ENCODE peak calls at places on chromosomes 7 and 10, in five cellular contexts. R is tibial artery, N is astrocyte, W is cardiac muscle cell, G is suprapubic skin. I is an unnamed sample.
A peak's percentile ranks its signal among the peaks of the same experiment; 100 is the strongest.

GRCh38 chr10:77869626-77870420 is 56.7 kb downstream of the DLG5 start:
- DNase-seq in G (no peak), W (no peak), N (peak; percentile 39), R (no peak), I (no peak)

GRCh38 chr10:58179238-58179637 is 88.5 kb downstream of the IPMK start:
- DNase-seq in R (no peak), G (no peak), N (peak; percentile 25), W (no peak), I (no peak)

GRCh38 chr7:7178081-7178480 is 4.3 kb upstream of the C1GALT1 start:
- DNase-seq in W (no peak), R (no peak), N (no peak), G (no peak), I (no peak)

GRCh38 chr10:89653410-89653828 is 8.4 kb upstream of the PANK1 start:
- DNase-seq in W (no peak), N (peak; percentile 92), G (no peak), R (no peak), I (no peak)

GRCh38 chr7:6299774-6300173 is 27.4 kb upstream of the CYTH3 start:
- DNase-seq in N (no peak), G (no peak), W (no peak), R (no peak), I (no peak)

GRCh38 chr7:44867073-44867990 is 18.0 kb downstream of the PURB start:
- DNase-seq in G (no peak), W (no peak), N (peak; percentile 88), R (no peak), I (peak; percentile 56)

GRCh38 chr7:46229409-46229808 is 308.3 kb upstream of the IGFBP3 start:
- DNase-seq in G (no peak), R (no peak), W (no peak), N (peak; percentile 85), I (no peak)

GRCh38 chr10:131316321-131317075 is 5.0 kb upstream of the TCERG1L start:
- DNase-seq in G (no peak), N (no peak), W (no peak), R (no peak), I (no peak)

GRCh38 chr7:12831024-12831423 is 143.6 kb downstream of the ARL4A start:
- DNase-seq in W (no peak), R (no peak), N (no peak), G (no peak), I (no peak)

GRCh38 chr10:52318136-52318810 is 4.2 kb downstream of the DKK1 start:
- DNase-seq in R (no peak), N (peak; percentile 84), W (no peak), G (no peak), I (peak; percentile 29)

GRCh38 chr10:93471110-93471651 is 11.0 kb downstream of the MYOF start:
- DNase-seq in G (no peak), W (no peak), N (peak; percentile 97), R (no peak), I (peak; percentile 98)

GRCh38 chr7:71846160-71846559 is 566.0 kb downstream of the CALN1 start:
- DNase-seq in R (no peak), W (peak; percentile 71), G (no peak), N (no peak), I (no peak)

GRCh38 chr10:87685832-87686589 is 26.3 kb downstream of the PAPSS2 start:
- DNase-seq in W (peak; percentile 1), N (no peak), R (no peak), G (no peak), I (no peak)

GRCh38 chr7:99218406-99219184 is 10.7 kb upstream of the KPNA7 start:
- DNase-seq in N (no peak), R (no peak), G (no peak), W (no peak), I (no peak)

GRCh38 chr7:130490888-130491771 is 755 bp upstream of the MEST start:
- DNase-seq in N (no peak), R (no peak), W (peak; percentile 49), G (no peak), I (no peak)

GRCh38 chr7:124261710-124262109 is 228.8 kb upstream of the TMEM229A start:
- DNase-seq in N (no peak), W (no peak), R (no peak), G (no peak), I (no peak)

GRCh38 chr7:39249635-39250034 is 271.9 kb downstream of the POU6F2 start:
- DNase-seq in G (no peak), R (no peak), W (no peak), N (no peak), I (no peak)

GRCh38 chr7:117686311-117686935 is 186.8 kb downstream of the CTTNBP2 start:
- DNase-seq in N (no peak), R (no peak), G (no peak), W (no peak), I (no peak)

GRCh38 chr7:158355456-158356065 is 232.1 kb downstream of the PTPRN2 start:
- DNase-seq in W (no peak), N (no peak), R (no peak), G (peak; percentile 24), I (no peak)
- TF ChIP-seq CTCF in W (no peak), N (no peak), R (no peak), G (no peak), I (no peak)

DNA sequence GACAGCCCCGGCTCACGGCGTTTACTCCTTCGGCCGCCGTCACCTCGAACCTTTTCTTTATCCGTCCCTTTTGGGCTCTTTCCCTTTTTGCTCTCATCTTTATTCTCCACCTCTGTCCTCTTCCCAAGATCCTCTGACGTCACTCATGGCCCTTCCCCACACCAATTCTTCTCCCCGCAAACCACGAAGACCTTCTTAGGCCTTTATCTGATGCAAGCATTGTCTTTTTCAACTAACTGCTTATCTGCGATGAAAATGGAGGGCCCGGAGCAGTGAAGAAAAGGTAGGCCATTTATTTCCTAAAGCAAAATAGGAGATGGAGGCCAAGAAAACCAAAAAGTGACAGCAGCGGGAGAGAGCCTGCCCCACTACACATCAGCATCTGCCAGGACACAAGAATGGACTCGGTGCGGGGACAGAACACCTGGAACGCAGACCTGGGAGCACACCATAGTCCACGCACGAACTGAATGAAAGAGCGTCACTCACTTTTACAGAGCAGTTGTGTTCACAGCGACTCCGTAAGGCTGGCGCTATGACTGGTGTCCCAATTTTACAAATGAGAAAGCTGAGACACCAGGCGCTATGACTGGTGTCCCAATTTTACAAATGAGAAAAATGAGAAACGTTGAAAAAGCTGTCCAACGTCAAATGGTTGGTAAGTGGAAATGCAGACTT is 45.3 kb downstream of the ZNF777 start:
- DNase-seq in N (peak; percentile 30), G (no peak), W (no peak), R (no peak), I (no peak)
- H3K4me3 ChIP-seq in N (peak overlapping the region; percentile 58), G (peak overlapping the region; percentile 34), W (peak overlapping the region; percentile 21), R (peak overlapping the region; percentile 33), I (no peak overlapping the region)

DNA sequence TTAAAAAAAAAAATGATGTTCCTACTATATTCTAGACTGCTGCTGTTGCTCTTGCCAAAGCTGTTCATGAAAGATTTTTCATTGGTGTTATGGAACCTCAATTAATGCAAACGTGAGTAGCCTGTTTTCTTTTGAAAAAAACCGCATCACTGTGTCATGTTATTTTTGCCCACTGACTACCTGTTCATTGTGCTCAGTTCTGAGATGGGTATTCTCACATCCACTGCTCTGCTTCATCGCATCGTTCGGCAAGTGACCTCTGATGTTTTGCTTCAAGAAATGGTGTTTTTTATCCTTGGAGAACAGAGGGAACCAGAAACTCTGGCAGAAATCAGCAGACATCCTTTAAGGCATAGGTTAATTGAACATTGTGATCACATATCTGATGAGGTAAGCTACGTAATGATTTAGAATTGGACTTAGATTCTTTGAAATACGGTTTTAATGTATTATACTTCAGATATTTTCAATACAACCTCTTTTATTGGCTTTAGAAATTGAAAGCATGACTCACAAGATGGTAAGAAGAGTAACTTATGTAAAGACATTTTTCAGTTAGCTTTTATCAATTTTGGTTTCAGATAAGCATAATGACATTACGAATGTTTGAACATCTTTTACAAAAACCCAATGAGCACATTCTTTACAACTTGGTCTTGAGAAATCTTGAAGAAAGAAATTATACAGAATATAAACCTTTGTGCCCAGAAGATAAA is 24.6 kb downstream of the FHIP2A start:
- DNase-seq in R (no peak), W (no peak), N (no peak), G (no peak), I (no peak)
- H3K36me3 ChIP-seq in R (peaks cover 98% of the 10 kb centered on the region), W (peaks cover 78% of the 10 kb centered on the region), N (peaks cover 68% of the 10 kb centered on the region), G (peaks cover 95% of the 10 kb centered on the region), I (peaks cover 21% of the 10 kb centered on the region)

DNA sequence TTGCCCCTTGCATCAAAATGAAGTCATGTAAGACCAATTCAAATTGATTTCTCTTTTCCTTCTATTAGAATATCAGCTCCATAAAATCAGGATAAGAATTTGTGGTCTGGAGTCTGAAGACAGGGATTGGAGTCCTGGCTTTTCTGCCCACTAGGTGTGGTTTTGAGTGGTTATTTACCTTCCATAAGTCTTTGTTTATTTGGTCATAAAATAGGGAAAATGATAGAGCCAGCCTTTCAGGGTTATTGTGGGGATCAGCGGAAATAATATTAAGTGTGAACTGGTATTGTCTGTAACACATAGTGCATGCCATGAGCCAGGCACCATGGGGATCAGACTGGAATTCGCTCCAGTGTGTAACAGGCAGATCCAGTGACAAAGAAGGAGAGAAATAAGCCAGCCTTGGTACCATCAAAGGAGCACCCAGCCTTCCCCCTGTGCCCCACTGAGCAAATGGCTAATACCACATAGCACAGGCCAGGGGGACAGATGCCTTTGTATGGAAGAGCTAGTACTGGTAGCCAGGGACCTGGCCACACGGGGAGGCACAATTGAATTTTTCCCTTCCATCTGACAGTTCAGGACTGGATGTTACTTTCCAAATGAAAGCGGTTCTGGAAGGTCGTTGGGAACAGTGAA is 509.7 kb upstream of the PODXL start:
- DNase-seq in R (no peak), W (no peak), G (no peak), N (no peak), I (no peak)
- TF ChIP-seq CTCF in R (no peak), W (no peak), G (no peak), N (no peak), I (no peak)

GRCh38 chr10:110733256-110733952 is 89.3 kb downstream of the RBM20 start:
- DNase-seq in G (no peak), R (no peak), W (no peak), N (no peak), I (no peak)
- H3K4me3 ChIP-seq in G (peak overlapping the region; percentile 16), R (peak overlapping the region; percentile 47), W (no peak overlapping the region), N (peak overlapping the region; percentile 46), I (no peak overlapping the region)

DNA sequence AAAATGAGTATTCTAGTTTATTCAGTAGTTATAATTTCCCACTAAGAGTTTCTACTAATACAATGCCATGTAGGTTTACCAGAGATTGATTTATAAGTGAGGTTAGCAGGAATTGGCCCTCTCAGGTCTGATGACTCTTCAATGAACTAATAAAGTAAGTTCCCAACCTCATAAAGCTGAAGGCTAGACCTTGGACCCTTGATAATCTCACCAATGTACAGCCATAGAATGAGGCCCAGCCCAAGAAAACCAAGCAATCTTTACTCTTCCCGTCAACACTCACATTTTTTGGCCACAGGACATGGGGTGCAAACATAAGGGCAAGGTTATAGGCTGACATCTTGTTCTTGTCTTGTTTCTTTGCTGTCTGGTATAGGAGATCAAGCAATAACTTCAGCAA is 33.3 kb downstream of the ARHGAP19 start:
- DNase-seq in G (no peak), N (no peak), W (no peak), R (no peak), I (no peak)
- H3K36me3 ChIP-seq in G (peaks cover 25% of the 10 kb centered on the region), N (no peaks in the 10 kb centered on the region), W (peaks cover 2% of the 10 kb centered on the region), R (peaks cover 42% of the 10 kb centered on the region), I (peaks cover 1% of the 10 kb centered on the region)

I was measured in BJ.